ENCODE peak calls at places on chromosome 7, in four cellular contexts. R is stomach, C is A549, A is esophagus muscularis mucosa. M is an unnamed sample. For H3K4me1, the result is how much of the 10 kb centered on the place peaks cover.

GRCh38 chr7:35334511-35334910 is 80.6 kb upstream of the TBX20 start:
- DNase-seq in A (peak), R (no peak), C (no peak), M (no peak)

GRCh38 chr7:145464287-145464686 is 628.4 kb upstream of the TPK1 start:
- DNase-seq in R (no peak), A (no peak), C (no peak), M (no peak)

GRCh38 chr7:151925446-151926335 is 30.6 kb upstream of the GALNTL5 start:
- DNase-seq in R (peak), C (no peak), A (no peak), M (peak)

GRCh38 chr7:25032774-25033743 is 53.1 kb upstream of the OSBPL3 start:
- DNase-seq in C (no peak), R (no peak), A (no peak), M (no peak)

GRCh38 chr7:2217716-2218443 is 14.9 kb downstream of the MAD1L1 start:
- DNase-seq in C (no peak), A (no peak), R (no peak), M (no peak)

GRCh38 chr7:98210513-98211220 is 572 bp upstream of the BHLHA15 start:
- DNase-seq in C (no peak), A (no peak), R (no peak), M (peak)

GRCh38 chr7:47587389-47587788 is 5.5 kb upstream of the TNS3 start:
- DNase-seq in A (no peak), R (peak), C (peak), M (peak)

GRCh38 chr7:156612930-156613329 is 27.6 kb upstream of the RNF32 start:
- DNase-seq in A (no peak), R (no peak), C (no peak), M (no peak)

GRCh38 chr7:44284216-44284615 is 41.2 kb downstream of the CAMK2B start:
- DNase-seq in R (no peak), C (no peak), A (no peak), M (peak)

GRCh38 chr7:117188949-117189348 is 133.9 kb downstream of the WNT2 start:
- DNase-seq in A (no peak), C (no peak), R (no peak), M (no peak)

GRCh38 chr7:128947854-128948253 is 10.1 kb downstream of the IRF5 start:
- DNase-seq in A (no peak), C (no peak), R (no peak), M (no peak)

GRCh38 chr7:47407821-47408674 is 173.9 kb downstream of the TNS3 start:
- DNase-seq in A (no peak), R (peak), C (no peak), M (peak)

GRCh38 chr7:113371376-113372043 is 253.2 kb upstream of the SMIM30 start:
- DNase-seq in A (no peak), C (no peak), R (no peak), M (no peak)

GRCh38 chr7:3673524-3673923 is 372.5 kb downstream of the SDK1 start:
- DNase-seq in C (peak), R (peak), A (no peak), M (peak)

DNA sequence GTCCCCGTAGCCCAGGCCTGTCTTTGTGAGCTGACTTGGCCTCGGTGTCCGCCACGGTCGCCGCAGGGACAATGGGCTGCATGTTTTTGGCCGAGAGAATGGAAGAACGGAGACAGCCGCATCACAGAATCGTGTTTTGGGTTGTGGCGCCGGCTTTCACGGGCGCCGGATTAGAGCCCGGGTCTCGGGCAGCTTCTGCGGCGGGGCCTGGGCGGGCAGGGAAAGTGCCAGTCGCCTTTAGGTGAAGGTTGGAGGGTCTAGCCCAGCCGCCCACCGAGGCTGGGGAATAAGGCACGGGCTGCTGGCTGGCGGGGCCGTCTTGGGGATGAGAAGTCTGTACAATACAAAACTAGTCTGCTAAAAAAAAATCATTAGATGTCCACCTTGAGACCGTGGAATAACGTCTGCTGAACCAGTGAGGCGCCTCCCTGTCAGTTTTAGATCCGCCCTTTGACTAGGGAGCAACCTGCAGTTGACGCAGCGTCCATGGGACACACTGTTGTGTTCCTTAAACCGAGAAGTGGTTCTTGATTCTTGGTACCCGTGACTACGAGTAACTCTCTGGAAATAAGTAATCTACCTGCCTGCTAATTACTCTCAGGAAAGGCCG is 577 bp downstream of the DNAJB9 start:
- DNase-seq in R (peak), C (peak), A (no peak), M (peak)
- TF ChIP-seq EP300 in R (no peak), C (no peak), A (no peak), M (no peak)

GRCh38 chr7:4703532-4703931 is 21.4 kb downstream of the FOXK1 start:
- DNase-seq in R (no peak), C (no peak), A (no peak), M (no peak)
- H3K4me1 ChIP-seq in R (half or more), C (under half), A (half or more), M (under half)

DNA sequence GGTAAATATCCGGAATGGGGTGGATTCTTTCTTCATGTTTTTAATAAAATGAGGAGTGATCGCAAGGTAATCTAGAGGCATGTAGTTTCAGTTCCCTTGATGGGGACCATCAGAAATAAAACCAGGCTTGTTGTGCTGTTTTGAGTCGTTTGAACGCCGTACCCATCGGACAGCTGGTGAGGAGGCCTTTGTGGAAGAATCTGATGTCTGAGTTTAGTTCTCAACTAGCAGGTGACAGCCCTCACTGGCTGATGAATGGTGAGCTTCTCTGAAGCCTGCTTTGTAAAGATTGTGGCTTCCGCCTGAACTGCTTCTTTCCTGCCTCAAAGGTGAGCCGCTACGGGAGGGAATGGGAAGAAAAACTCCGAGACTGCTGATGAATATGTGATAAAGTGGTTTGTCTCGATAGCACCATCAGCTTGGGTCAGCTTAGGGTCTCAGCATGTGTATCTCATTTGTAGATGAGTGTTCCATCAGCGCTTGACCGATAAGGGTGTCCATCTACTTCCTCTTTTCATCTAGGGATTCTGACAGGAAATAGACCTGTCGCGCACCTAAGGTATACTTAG is 977 bp downstream of the TMEM248 start:
- DNase-seq in C (no peak), A (no peak), R (no peak), M (peak)
- TF ChIP-seq EP300 in C (no peak), A (no peak), R (no peak), M (no peak)

GRCh38 chr7:73717025-73717807 is 2.3 kb downstream of the STX1A start:
- DNase-seq in A (no peak), R (no peak), C (no peak), M (no peak)
- H3K4me1 ChIP-seq in A (under half), R (half or more), C (half or more), M (under half)

DNA sequence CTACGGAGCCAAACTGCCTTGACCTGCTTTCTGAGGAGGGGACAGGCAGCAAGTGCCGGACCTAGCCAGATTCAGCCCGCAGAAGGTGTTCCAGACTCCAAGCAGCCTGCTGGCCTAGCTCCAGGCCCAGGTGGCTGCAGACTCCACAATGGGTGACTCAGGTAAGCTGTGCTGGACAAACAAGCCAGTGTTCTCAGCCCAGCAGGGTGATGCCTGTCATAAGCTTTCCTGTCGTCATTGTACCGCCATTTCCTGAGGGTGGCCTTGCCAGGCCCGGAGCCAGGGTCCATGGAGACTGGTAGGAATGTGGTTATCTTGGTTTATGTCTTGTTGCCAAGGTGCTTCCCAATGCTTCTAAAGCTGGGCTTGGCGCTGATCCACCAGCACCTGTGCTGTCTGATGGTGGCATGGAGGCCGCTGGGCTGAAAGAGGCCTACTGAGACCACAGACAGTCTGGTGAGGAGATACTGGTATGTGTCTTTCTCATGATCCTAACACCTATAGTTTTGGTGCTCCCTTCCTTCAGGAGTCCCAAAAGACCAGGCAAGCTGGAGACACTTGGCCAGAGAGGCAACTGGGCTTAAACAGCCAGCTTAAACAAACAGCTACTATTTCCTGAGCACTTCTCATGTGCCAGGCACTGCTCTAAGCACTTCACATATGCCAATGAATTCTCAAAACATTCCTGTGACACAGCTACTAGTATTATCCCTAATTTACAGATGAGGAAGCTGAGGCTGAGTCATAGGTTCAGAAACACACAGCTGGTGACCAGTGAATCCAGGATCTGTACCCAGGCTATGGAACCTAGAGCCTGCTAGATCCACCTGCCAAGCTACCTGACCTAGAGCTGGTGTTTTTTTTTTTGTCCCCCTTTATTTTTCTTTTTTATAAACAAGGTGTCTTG is 42.0 kb downstream of the ZC3HC1 start:
- DNase-seq in A (no peak), C (peak), R (peak), M (peak)
- TF ChIP-seq EP300 in A (no peak), C (no peak), R (no peak), M (no peak)

M was measured in transverse colon.